ENCODE peak calls at places on chromosomes 16 and 17, in seven cellular contexts. One of them, this sample, is unnamed.

GRCh38 chr16:782263-782662 is 5.9 kb downstream of the RPUSD1 start:
- DNase-seq in EL: no peak
- DNase-seq in cardiac fibroblast: no peak
- DNase-seq in brain pericyte: no peak
- DNase-seq in T1000: no peak
- DNase-seq in activated CD4-positive, CD25-positive, alpha-beta regulatory T cell treated with anti-CD3 and anti-CD28 coated beads, Interleukin-2, amount 50 U/mL, for 16 hours: no peak
- DNase-seq in caudate nucleus: no peak
- DNase-seq in this sample: no peak

GRCh38 chr17:39951924-39952664 is 10.7 kb upstream of the GSDMA start:
- DNase-seq in EL: no peak
- DNase-seq in cardiac fibroblast: no peak
- DNase-seq in brain pericyte: no peak
- DNase-seq in T1000: no peak
- DNase-seq in activated CD4-positive, CD25-positive, alpha-beta regulatory T cell treated with anti-CD3 and anti-CD28 coated beads, Interleukin-2, amount 50 U/mL, for 16 hours: no peak
- DNase-seq in caudate nucleus: no peak
- DNase-seq in this sample: no peak

GRCh38 chr17:49851387-49852291 is 3.8 kb upstream of the TAC4 start:
- DNase-seq in EL: peak
- DNase-seq in cardiac fibroblast: peak
- DNase-seq in brain pericyte: no peak
- DNase-seq in T1000: no peak
- DNase-seq in activated CD4-positive, CD25-positive, alpha-beta regulatory T cell treated with anti-CD3 and anti-CD28 coated beads, Interleukin-2, amount 50 U/mL, for 16 hours: peak
- DNase-seq in caudate nucleus: peak
- DNase-seq in this sample: peak

GRCh38 chr17:45006927-45007461 is 38.9 kb upstream of the C1QL1 start:
- DNase-seq in EL: no peak
- DNase-seq in cardiac fibroblast: no peak
- DNase-seq in brain pericyte: no peak
- DNase-seq in T1000: no peak
- DNase-seq in activated CD4-positive, CD25-positive, alpha-beta regulatory T cell treated with anti-CD3 and anti-CD28 coated beads, Interleukin-2, amount 50 U/mL, for 16 hours: no peak
- DNase-seq in caudate nucleus: no peak
- DNase-seq in this sample: no peak

GRCh38 chr17:78890111-78890897 is 12.7 kb downstream of the CEP295NL start:
- DNase-seq in EL: no peak
- DNase-seq in cardiac fibroblast: no peak
- DNase-seq in brain pericyte: no peak
- DNase-seq in T1000: no peak
- DNase-seq in activated CD4-positive, CD25-positive, alpha-beta regulatory T cell treated with anti-CD3 and anti-CD28 coated beads, Interleukin-2, amount 50 U/mL, for 16 hours: peak
- DNase-seq in caudate nucleus: no peak
- DNase-seq in this sample: no peak

GRCh38 chr17:7855643-7856080 is 796 bp downstream of the TMEM88 start:
- DNase-seq in EL: no peak
- DNase-seq in cardiac fibroblast: no peak
- DNase-seq in brain pericyte: no peak
- DNase-seq in T1000: no peak
- DNase-seq in activated CD4-positive, CD25-positive, alpha-beta regulatory T cell treated with anti-CD3 and anti-CD28 coated beads, Interleukin-2, amount 50 U/mL, for 16 hours: no peak
- DNase-seq in caudate nucleus: no peak
- DNase-seq in this sample: no peak

GRCh38 chr16:56643080-56643778 is 4.8 kb downstream of the MT1A start:
- DNase-seq in EL: peak
- DNase-seq in cardiac fibroblast: peak
- DNase-seq in brain pericyte: no peak
- DNase-seq in T1000: no peak
- DNase-seq in activated CD4-positive, CD25-positive, alpha-beta regulatory T cell treated with anti-CD3 and anti-CD28 coated beads, Interleukin-2, amount 50 U/mL, for 16 hours: peak
- DNase-seq in caudate nucleus: no peak
- DNase-seq in this sample: peak

GRCh38 chr17:79503440-79503839 is 107.4 kb downstream of the RBFOX3 start:
- DNase-seq in EL: no peak
- DNase-seq in cardiac fibroblast: no peak
- DNase-seq in brain pericyte: no peak
- DNase-seq in T1000: no peak
- DNase-seq in activated CD4-positive, CD25-positive, alpha-beta regulatory T cell treated with anti-CD3 and anti-CD28 coated beads, Interleukin-2, amount 50 U/mL, for 16 hours: no peak
- DNase-seq in caudate nucleus: no peak
- DNase-seq in this sample: no peak

GRCh38 chr17:78781339-78782304 is at the start of gene CYTH1:
- DNase-seq in EL: peak
- DNase-seq in cardiac fibroblast: peak
- DNase-seq in brain pericyte: no peak
- DNase-seq in T1000: no peak
- DNase-seq in activated CD4-positive, CD25-positive, alpha-beta regulatory T cell treated with anti-CD3 and anti-CD28 coated beads, Interleukin-2, amount 50 U/mL, for 16 hours: no peak
- DNase-seq in caudate nucleus: no peak
- DNase-seq in this sample: peak

GRCh38 chr17:47212458-47212857 is 3.3 kb downstream of the MYL4 start:
- DNase-seq in EL: no peak
- DNase-seq in cardiac fibroblast: no peak
- DNase-seq in brain pericyte: no peak
- DNase-seq in T1000: no peak
- DNase-seq in activated CD4-positive, CD25-positive, alpha-beta regulatory T cell treated with anti-CD3 and anti-CD28 coated beads, Interleukin-2, amount 50 U/mL, for 16 hours: no peak
- DNase-seq in caudate nucleus: no peak
- DNase-seq in this sample: no peak

GRCh38 chr16:88062341-88062861 is 111.2 kb downstream of the BANP start:
- DNase-seq in EL: peak
- DNase-seq in cardiac fibroblast: peak
- DNase-seq in brain pericyte: no peak
- DNase-seq in T1000: no peak
- DNase-seq in activated CD4-positive, CD25-positive, alpha-beta regulatory T cell treated with anti-CD3 and anti-CD28 coated beads, Interleukin-2, amount 50 U/mL, for 16 hours: no peak
- DNase-seq in caudate nucleus: no peak
- DNase-seq in this sample: no peak

GRCh38 chr17:40556884-40557414 is 8.3 kb downstream of the CCR7 start:
- DNase-seq in EL: no peak
- DNase-seq in cardiac fibroblast: peak
- DNase-seq in brain pericyte: no peak
- DNase-seq in T1000: no peak
- DNase-seq in activated CD4-positive, CD25-positive, alpha-beta regulatory T cell treated with anti-CD3 and anti-CD28 coated beads, Interleukin-2, amount 50 U/mL, for 16 hours: no peak
- DNase-seq in caudate nucleus: no peak
- DNase-seq in this sample: no peak

GRCh38 chr16:68752602-68753001 is 15.5 kb downstream of the CDH1 start:
- DNase-seq in EL: no peak
- DNase-seq in cardiac fibroblast: no peak
- DNase-seq in brain pericyte: no peak
- DNase-seq in T1000: no peak
- DNase-seq in activated CD4-positive, CD25-positive, alpha-beta regulatory T cell treated with anti-CD3 and anti-CD28 coated beads, Interleukin-2, amount 50 U/mL, for 16 hours: peak
- DNase-seq in caudate nucleus: no peak
- DNase-seq in this sample: no peak

GRCh38 chr17:61981323-61981722 is 53.5 kb upstream of the INTS2 start:
- DNase-seq in EL: peak
- DNase-seq in cardiac fibroblast: peak
- DNase-seq in brain pericyte: no peak
- DNase-seq in T1000: no peak
- DNase-seq in activated CD4-positive, CD25-positive, alpha-beta regulatory T cell treated with anti-CD3 and anti-CD28 coated beads, Interleukin-2, amount 50 U/mL, for 16 hours: no peak
- DNase-seq in caudate nucleus: no peak
- DNase-seq in this sample: no peak

GRCh38 chr17:5065227-5065744 is 13.0 kb upstream of the ZFP3 start:
- DNase-seq in EL: no peak
- DNase-seq in cardiac fibroblast: no peak
- DNase-seq in brain pericyte: no peak
- DNase-seq in T1000: no peak
- DNase-seq in activated CD4-positive, CD25-positive, alpha-beta regulatory T cell treated with anti-CD3 and anti-CD28 coated beads, Interleukin-2, amount 50 U/mL, for 16 hours: no peak
- DNase-seq in caudate nucleus: no peak
- DNase-seq in this sample: no peak

GRCh38 chr17:9241371-9241712 is 220.0 kb downstream of the NTN1 start:
- DNase-seq in EL: no peak
- DNase-seq in cardiac fibroblast: no peak
- DNase-seq in brain pericyte: no peak
- DNase-seq in T1000: no peak
- DNase-seq in activated CD4-positive, CD25-positive, alpha-beta regulatory T cell treated with anti-CD3 and anti-CD28 coated beads, Interleukin-2, amount 50 U/mL, for 16 hours: no peak
- DNase-seq in caudate nucleus: no peak
- DNase-seq in this sample: no peak

GRCh38 chr17:66508896-66509843 is 206.8 kb downstream of the PRKCA start:
- DNase-seq in EL: peak
- DNase-seq in cardiac fibroblast: peak
- DNase-seq in brain pericyte: no peak
- DNase-seq in T1000: peak
- DNase-seq in activated CD4-positive, CD25-positive, alpha-beta regulatory T cell treated with anti-CD3 and anti-CD28 coated beads, Interleukin-2, amount 50 U/mL, for 16 hours: no peak
- DNase-seq in caudate nucleus: no peak
- DNase-seq in this sample: peak

GRCh38 chr17:79466562-79467350 is 144.1 kb downstream of the RBFOX3 start:
- DNase-seq in EL: no peak
- DNase-seq in cardiac fibroblast: no peak
- DNase-seq in brain pericyte: no peak
- DNase-seq in T1000: no peak
- DNase-seq in activated CD4-positive, CD25-positive, alpha-beta regulatory T cell treated with anti-CD3 and anti-CD28 coated beads, Interleukin-2, amount 50 U/mL, for 16 hours: no peak
- DNase-seq in caudate nucleus: no peak
- DNase-seq in this sample: no peak

GRCh38 chr16:53413864-53414263 is 20.4 kb upstream of the RBL2 start:
- DNase-seq in EL: no peak
- DNase-seq in cardiac fibroblast: no peak
- DNase-seq in brain pericyte: no peak
- DNase-seq in T1000: no peak
- DNase-seq in activated CD4-positive, CD25-positive, alpha-beta regulatory T cell treated with anti-CD3 and anti-CD28 coated beads, Interleukin-2, amount 50 U/mL, for 16 hours: no peak
- DNase-seq in caudate nucleus: no peak
- DNase-seq in this sample: no peak

GRCh38 chr17:63445571-63446217 is 412 bp downstream of the CYB561 start:
- DNase-seq in EL: peak
- DNase-seq in cardiac fibroblast: no peak
- DNase-seq in brain pericyte: no peak
- DNase-seq in T1000: peak
- DNase-seq in activated CD4-positive, CD25-positive, alpha-beta regulatory T cell treated with anti-CD3 and anti-CD28 coated beads, Interleukin-2, amount 50 U/mL, for 16 hours: no peak
- DNase-seq in caudate nucleus: no peak
- DNase-seq in this sample: peak

GRCh38 chr17:40541873-40542561 is 23.3 kb downstream of the CCR7 start:
- DNase-seq in EL: no peak
- DNase-seq in cardiac fibroblast: no peak
- DNase-seq in brain pericyte: no peak
- DNase-seq in T1000: no peak
- DNase-seq in activated CD4-positive, CD25-positive, alpha-beta regulatory T cell treated with anti-CD3 and anti-CD28 coated beads, Interleukin-2, amount 50 U/mL, for 16 hours: no peak
- DNase-seq in caudate nucleus: no peak
- DNase-seq in this sample: no peak

GRCh38 chr16:89375021-89375420 is 115.3 kb downstream of the ANKRD11 start:
- DNase-seq in EL: no peak
- DNase-seq in cardiac fibroblast: no peak
- DNase-seq in brain pericyte: peak
- DNase-seq in T1000: no peak
- DNase-seq in activated CD4-positive, CD25-positive, alpha-beta regulatory T cell treated with anti-CD3 and anti-CD28 coated beads, Interleukin-2, amount 50 U/mL, for 16 hours: no peak
- DNase-seq in caudate nucleus: no peak
- DNase-seq in this sample: no peak

GRCh38 chr16:55433030-55433429 is 46.0 kb upstream of the MMP2 start:
- DNase-seq in EL: no peak
- DNase-seq in cardiac fibroblast: no peak
- DNase-seq in brain pericyte: no peak
- DNase-seq in T1000: no peak
- DNase-seq in activated CD4-positive, CD25-positive, alpha-beta regulatory T cell treated with anti-CD3 and anti-CD28 coated beads, Interleukin-2, amount 50 U/mL, for 16 hours: no peak
- DNase-seq in caudate nucleus: no peak
- DNase-seq in this sample: no peak

GRCh38 chr17:28467456-28468025 is 5.9 kb upstream of the SLC13A2 start:
- DNase-seq in EL: peak
- DNase-seq in cardiac fibroblast: peak
- DNase-seq in brain pericyte: no peak
- DNase-seq in T1000: no peak
- DNase-seq in activated CD4-positive, CD25-positive, alpha-beta regulatory T cell treated with anti-CD3 and anti-CD28 coated beads, Interleukin-2, amount 50 U/mL, for 16 hours: no peak
- DNase-seq in caudate nucleus: no peak
- DNase-seq in this sample: no peak

This sample was measured in stimulated activated effector memory CD8-positive, alpha-beta T cell treated with anti-CD3 and anti-CD28 coated beads, Interleukin-12 subunit alpha, Interleukin-12 subunit beta, amount 100 ng/mL, for 72 hours.